ENCODE peak calls at places on chromosome 2, in ten cellular contexts. W is stimulated activated CD4-positive, alpha-beta T cell treated with anti-CD3 and anti-CD28 coated beads, Interleukin-12 subunit alpha, Interleukin-12 subunit beta, amount 100 ng/mL, for 48 hours; Y is SK-MEL-5; F is NCI-H1048; U is endothelial cell; V is kidney epithelial cell; L is hypothalamus; H is activated CD8-positive, alpha-beta T cell treated with anti-CD3 and anti-CD28 coated beads for 36 hours; J is GM06990; I is activated CD8-positive, alpha-beta memory T cell treated with anti-CD3 and anti-CD28 coated beads for 48 hours. S is an unnamed sample.

GRCh38 chr2:176732780-176733179 is 463.5 kb downstream of the MTX2 start:
- DNase-seq in W (no peak), Y (no peak), F (no peak), U (no peak), V (no peak), L (no peak), H (no peak), J (no peak), I (no peak), S (no peak)

GRCh38 chr2:36951030-36951518 is 15.3 kb downstream of the STRN start:
- DNase-seq in W (no peak), Y (no peak), F (no peak), U (no peak), V (no peak), L (no peak), H (no peak), J (no peak), I (no peak), S (no peak)

GRCh38 chr2:15278296-15278695 is 282.8 kb downstream of the NBAS start:
- DNase-seq in W (no peak), Y (no peak), F (no peak), U (no peak), V (no peak), L (no peak), H (no peak), J (no peak), I (no peak), S (no peak)

GRCh38 chr2:21165350-21165749 is 41.6 kb downstream of the TDRD15 start:
- DNase-seq in W (no peak), Y (peak), F (no peak), U (no peak), V (no peak), L (no peak), H (no peak), J (no peak), I (no peak), S (no peak)

GRCh38 chr2:72293620-72294019 is 146.0 kb upstream of the CYP26B1 start:
- DNase-seq in W (no peak), Y (no peak), F (no peak), U (no peak), V (no peak), L (no peak), H (no peak), J (no peak), I (no peak), S (no peak)

GRCh38 chr2:56448999-56449431 is 265.2 kb downstream of the CCDC85A start:
- DNase-seq in W (no peak), Y (no peak), F (no peak), U (no peak), V (peak), L (no peak), H (no peak), J (no peak), I (no peak), S (no peak)

GRCh38 chr2:221574231-221574570 is 2.1 kb upstream of the EPHA4 start:
- DNase-seq in W (no peak), Y (no peak), F (no peak), U (no peak), V (no peak), L (no peak), H (no peak), J (no peak), I (no peak), S (no peak)

GRCh38 chr2:68767996-68768395 is 33.4 kb downstream of the ARHGAP25 start:
- DNase-seq in W (no peak), Y (no peak), F (no peak), U (no peak), V (no peak), L (no peak), H (no peak), J (no peak), I (no peak), S (no peak)

GRCh38 chr2:24017711-24018110 is 7.8 kb downstream of the MFSD2B start:
- DNase-seq in W (no peak), Y (no peak), F (no peak), U (no peak), V (no peak), L (no peak), H (no peak), J (no peak), I (no peak), S (no peak)

GRCh38 chr2:164675698-164676097 is 54.4 kb upstream of the GRB14 start:
- DNase-seq in W (no peak), Y (no peak), F (no peak), U (no peak), V (no peak), L (no peak), H (no peak), J (no peak), I (no peak), S (no peak)

GRCh38 chr2:85913854-85914524 is 25.2 kb upstream of the ST3GAL5 start:
- DNase-seq in W (no peak), Y (no peak), F (no peak), U (no peak), V (no peak), L (no peak), H (no peak), J (no peak), I (no peak), S (no peak)

GRCh38 chr2:75882530-75882929 is 171.8 kb upstream of the GCFC2 start:
- DNase-seq in W (no peak), Y (no peak), F (no peak), U (no peak), V (no peak), L (no peak), H (no peak), J (no peak), I (no peak), S (no peak)

GRCh38 chr2:193963472-193964119 is 1693.4 kb upstream of the SLC39A10 start:
- DNase-seq in W (no peak), Y (peak), F (peak), U (peak), V (peak), L (no peak), H (peak), J (no peak), I (no peak), S (peak)

GRCh38 chr2:191620144-191620543 is 57.8 kb upstream of the NABP1 start:
- DNase-seq in W (no peak), Y (no peak), F (no peak), U (no peak), V (no peak), L (no peak), H (no peak), J (no peak), I (no peak), S (no peak)

GRCh38 chr2:16150456-16151280 is 210.3 kb downstream of the MYCN start:
- DNase-seq in W (no peak), Y (no peak), F (no peak), U (no peak), V (no peak), L (no peak), H (no peak), J (no peak), I (no peak), S (no peak)

GRCh38 chr2:58497189-58497588 is 256.1 kb upstream of the FANCL start:
- DNase-seq in W (no peak), Y (no peak), F (no peak), U (no peak), V (peak), L (no peak), H (no peak), J (no peak), I (no peak), S (no peak)

GRCh38 chr2:240989451-240990265 is 8.8 kb upstream of the SNED1 start:
- DNase-seq in W (no peak), Y (peak), F (no peak), U (peak), V (no peak), L (no peak), H (no peak), J (no peak), I (no peak), S (no peak)

GRCh38 chr2:171318463-171318934 is 115.3 kb downstream of the METTL8 start:
- DNase-seq in W (peak), Y (no peak), F (no peak), U (no peak), V (no peak), L (peak), H (no peak), J (no peak), I (no peak), S (no peak)

GRCh38 chr2:64609229-64609994 is 44.3 kb downstream of the SERTAD2 start:
- DNase-seq in W (peak), Y (no peak), F (no peak), U (peak), V (no peak), L (no peak), H (peak), J (peak), I (peak), S (no peak)

GRCh38 chr2:209208211-209208610 is 215.6 kb upstream of the MAP2 start:
- DNase-seq in W (peak), Y (peak), F (peak), U (peak), V (no peak), L (no peak), H (peak), J (no peak), I (no peak), S (no peak)

GRCh38 chr2:20674974-20675679 is 8.2 kb downstream of the GDF7 start:
- DNase-seq in W (no peak), Y (no peak), F (no peak), U (peak), V (peak), L (no peak), H (no peak), J (no peak), I (no peak), S (no peak)

GRCh38 chr2:64141711-64142405 is 2.4 kb downstream of the PELI1 start:
- DNase-seq in W (no peak), Y (peak), F (no peak), U (no peak), V (no peak), L (no peak), H (no peak), J (no peak), I (no peak), S (no peak)

GRCh38 chr2:27582129-27582694 is 630 bp upstream of the ZNF512 start:
- DNase-seq in W (no peak), Y (no peak), F (no peak), U (no peak), V (no peak), L (no peak), H (no peak), J (no peak), I (no peak), S (no peak)

GRCh38 chr2:22485456-22485855 is 899.5 kb upstream of the KLHL29 start:
- DNase-seq in W (no peak), Y (no peak), F (no peak), U (no peak), V (no peak), L (no peak), H (no peak), J (no peak), I (no peak), S (no peak)

GRCh38 chr2:75287624-75288313 is 88.4 kb upstream of the TACR1 start:
- DNase-seq in W (no peak), Y (no peak), F (no peak), U (no peak), V (no peak), L (no peak), H (no peak), J (no peak), I (no peak), S (no peak)

GRCh38 chr2:147854557-147855134 is 9.8 kb downstream of the ACVR2A start:
- DNase-seq in W (no peak), Y (no peak), F (no peak), U (no peak), V (no peak), L (no peak), H (no peak), J (no peak), I (no peak), S (no peak)

GRCh38 chr2:69549421-69549820 is 94.1 kb downstream of the AAK1 start:
- DNase-seq in W (no peak), Y (no peak), F (no peak), U (no peak), V (no peak), L (no peak), H (no peak), J (no peak), I (no peak), S (no peak)

GRCh38 chr2:237278593-237278992 is 135.4 kb downstream of the COL6A3 start:
- DNase-seq in W (no peak), Y (no peak), F (no peak), U (no peak), V (no peak), L (peak), H (no peak), J (no peak), I (no peak), S (no peak)

GRCh38 chr2:16972276-16972675 is 306.6 kb upstream of the CYRIA start:
- DNase-seq in W (no peak), Y (no peak), F (no peak), U (no peak), V (no peak), L (no peak), H (no peak), J (no peak), I (no peak), S (no peak)

S was measured in NCI-H2107.